ENCODE peak calls at places on chromosomes 4 and X, in seven cellular contexts. H is H9, A is mesenchymal stem cell, L is neuronal stem cell, Y is mesendoderm, U is trophoblast cell, C is H1. F is an unnamed sample.

GRCh38 chrX:25597561-25597960 is 540.6 kb upstream of the MAGEB18 start:
- DNase-seq in H (no peak), A (no peak), L (no peak), Y (no peak), U (no peak), C (no peak), F (no peak)

GRCh38 chr4:167129146-167129545 is 105.1 kb downstream of the SPOCK3 start:
- DNase-seq in H (no peak), A (no peak), L (no peak), Y (no peak), U (no peak), C (no peak), F (no peak)

GRCh38 chr4:172952052-172952451 is 216.6 kb upstream of the GALNT7 start:
- DNase-seq in H (peak; percentile 40), A (no peak), L (no peak), Y (peak; percentile 33), U (peak; percentile 81), C (no peak), F (no peak)

GRCh38 chr4:24924309-24924781 is 11.5 kb upstream of the CCDC149 start:
- DNase-seq in H (no peak), A (peak; percentile 78), L (no peak), Y (no peak), U (peak; percentile 58), C (no peak), F (peak; percentile 97)

GRCh38 chrX:45300638-45301037 is 100.0 kb upstream of the DIPK2B start:
- DNase-seq in H (no peak), A (no peak), L (no peak), Y (peak; percentile 56), U (no peak), C (no peak), F (no peak)

GRCh38 chr4:153115322-153116100 is 88.7 kb upstream of the TRIM2 start:
- DNase-seq in H (no peak), A (peak; percentile 84), L (no peak), Y (no peak), U (peak; percentile 58), C (no peak), F (peak; percentile 77)

GRCh38 chr4:97720869-97721432 is 422.3 kb downstream of the STPG2 start:
- DNase-seq in H (no peak), A (peak; percentile 9), L (no peak), Y (peak; percentile 35), U (peak; percentile 45), C (no peak), F (no peak)

GRCh38 chr4:185773419-185773818 is 38.6 kb downstream of the SORBS2 start:
- DNase-seq in H (peak; percentile 43), A (no peak), L (no peak), Y (peak; percentile 37), U (no peak), C (no peak), F (no peak)

GRCh38 chrX:63658920-63659319 is 126.1 kb downstream of the ARHGEF9 start:
- DNase-seq in H (no peak), A (peak; percentile 7), L (no peak), Y (no peak), U (no peak), C (no peak), F (no peak)

GRCh38 chr4:1200425-1201035 is 28.1 kb upstream of the SPON2 start:
- DNase-seq in H (peak; percentile 22), A (peak; percentile 97), L (no peak), Y (peak; percentile 24), U (no peak), C (no peak), F (peak; percentile 95)

GRCh38 chrX:152897216-152898144 is at the start of gene ZNF185:
- DNase-seq in H (peak; percentile 90), A (no peak), L (peak; percentile 42), Y (peak; percentile 92), U (peak; percentile 52), C (peak; percentile 81), F (no peak)

GRCh38 chrX:5031792-5032191 is 1196.9 kb downstream of the NLGN4X start:
- DNase-seq in H (no peak), A (no peak), L (no peak), Y (no peak), U (no peak), C (no peak), F (no peak)

GRCh38 chrX:13130776-13131175 is 86.4 kb upstream of the FAM9C start:
- DNase-seq in H (no peak), A (no peak), L (no peak), Y (no peak), U (no peak), C (no peak), F (peak; percentile 8)

GRCh38 chr4:6506616-6507140 is 34.3 kb upstream of the PPP2R2C start:
- DNase-seq in H (no peak), A (no peak), L (no peak), Y (no peak), U (no peak), C (no peak), F (no peak)

GRCh38 chr4:138263438-138263837 is 21.3 kb upstream of the SLC7A11 start:
- DNase-seq in H (no peak), A (peak; percentile 18), L (no peak), Y (no peak), U (no peak), C (no peak), F (peak; percentile 36)

GRCh38 chrX:143429831-143430230 is 87.4 kb downstream of the SPANXN3 start:
- DNase-seq in H (no peak), A (no peak), L (no peak), Y (no peak), U (no peak), C (no peak), F (no peak)

GRCh38 chr4:175504316-175504715 is 307.7 kb downstream of the GPM6A start:
- DNase-seq in H (no peak), A (no peak), L (no peak), Y (no peak), U (peak; percentile 68), C (no peak), F (peak; percentile 2)

GRCh38 chr4:164700471-164700870 is 53.5 kb upstream of the SMIM31 start:
- DNase-seq in H (peak; percentile 75), A (no peak), L (peak; percentile 37), Y (peak; percentile 75), U (peak; percentile 11), C (peak; percentile 81), F (no peak)

GRCh38 chr4:24978291-24979072 is 52.3 kb downstream of the LGI2 start:
- DNase-seq in H (peak; percentile 5), A (no peak), L (no peak), Y (no peak), U (no peak), C (no peak), F (no peak)

GRCh38 chrX:139554367-139554766 is 23.8 kb downstream of the F9 start:
- DNase-seq in H (no peak), A (no peak), L (no peak), Y (no peak), U (no peak), C (no peak), F (no peak)

GRCh38 chr4:33616121-33616520 is 2628.2 kb downstream of the ARAP2 start:
- DNase-seq in H (no peak), A (no peak), L (no peak), Y (no peak), U (no peak), C (no peak), F (no peak)

GRCh38 chrX:142249721-142250120 is 44.6 kb upstream of the MAGEC2 start:
- DNase-seq in H (no peak), A (no peak), L (no peak), Y (no peak), U (no peak), C (no peak), F (no peak)

GRCh38 chr4:141247430-141247780 is 26.7 kb downstream of the ZNF330 start:
- DNase-seq in H (no peak), A (no peak), L (no peak), Y (no peak), U (no peak), C (no peak), F (no peak)

GRCh38 chr4:101037938-101038413 is 309.4 kb downstream of the PPP3CA start:
- DNase-seq in H (no peak), A (no peak), L (no peak), Y (no peak), U (peak; percentile 13), C (no peak), F (peak; percentile 13)

GRCh38 chrX:149021164-149021563 is 483.9 kb downstream of the IDS start:
- DNase-seq in H (no peak), A (no peak), L (no peak), Y (no peak), U (no peak), C (no peak), F (no peak)
- H3K4ac ChIP-seq in H (no peak overlapping the region), A (no peak overlapping the region), L (no peak overlapping the region), Y (no peak overlapping the region), U (no peak overlapping the region), C (no peak overlapping the region), F (no peak overlapping the region)

DNA sequence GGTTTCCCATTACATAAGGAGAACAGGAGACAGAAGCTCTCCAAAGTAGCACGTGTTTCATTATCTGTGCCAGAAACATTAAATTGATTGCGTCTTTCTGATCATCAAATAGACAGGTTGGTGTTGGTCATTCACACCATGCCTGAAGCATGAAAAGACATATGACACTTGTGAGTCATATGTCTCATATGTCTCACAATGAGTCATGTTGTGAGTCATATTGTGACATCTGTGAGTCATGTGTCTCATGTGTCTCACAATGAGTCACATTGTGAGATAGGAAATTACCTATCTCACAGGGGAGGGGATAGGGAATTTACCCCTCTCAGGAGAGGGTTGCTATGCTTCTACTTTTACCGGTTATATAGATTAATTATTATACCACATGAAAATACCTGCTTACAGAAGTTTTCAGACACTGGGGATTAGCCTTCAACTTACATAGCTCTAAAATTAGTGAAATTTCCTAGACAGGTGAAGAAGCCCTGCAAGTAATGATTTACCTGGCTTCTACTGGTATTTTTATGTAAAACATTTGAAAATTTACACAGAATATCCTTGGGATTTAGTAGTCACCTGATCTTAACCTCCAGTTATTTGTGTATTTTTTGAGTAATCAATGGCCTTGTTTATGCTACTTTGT is 80.8 kb downstream of the NPFFR2 start:
- DNase-seq in H (no peak), A (peak; percentile 94), L (no peak), Y (peak; percentile 91), U (peak; percentile 96), C (no peak), F (peak; percentile 76)
- H3K4ac ChIP-seq in H (no peak overlapping the region), A (no peak overlapping the region), L (no peak overlapping the region), Y (no peak overlapping the region), U (no peak overlapping the region), C (no peak overlapping the region), F (no peak overlapping the region)

DNA sequence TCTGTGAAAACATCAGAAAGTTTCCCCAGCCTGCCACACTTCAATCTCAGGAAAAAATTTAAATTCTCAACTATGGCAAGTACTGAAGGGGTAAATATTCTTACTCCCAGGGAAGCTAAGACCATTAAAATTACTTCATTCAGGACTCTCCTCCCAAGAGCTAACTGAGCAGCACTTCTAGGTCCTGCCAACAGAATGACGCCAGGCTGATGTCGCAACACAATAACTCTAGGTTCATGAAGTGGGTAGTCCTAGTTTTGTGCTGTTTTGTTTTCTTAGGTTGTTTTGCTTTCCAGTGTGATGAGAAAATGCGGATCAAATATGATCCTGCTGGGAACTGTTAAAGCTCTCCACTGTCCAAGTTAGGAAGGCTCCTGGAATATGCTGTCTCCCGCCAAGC is 180.0 kb downstream of the NKX6-1 start:
- DNase-seq in H (no peak), A (no peak), L (no peak), Y (no peak), U (peak; percentile 33), C (no peak), F (peak; percentile 1)
- H3K4ac ChIP-seq in H (no peak overlapping the region), A (no peak overlapping the region), L (no peak overlapping the region), Y (no peak overlapping the region), U (no peak overlapping the region), C (no peak overlapping the region), F (no peak overlapping the region)

DNA sequence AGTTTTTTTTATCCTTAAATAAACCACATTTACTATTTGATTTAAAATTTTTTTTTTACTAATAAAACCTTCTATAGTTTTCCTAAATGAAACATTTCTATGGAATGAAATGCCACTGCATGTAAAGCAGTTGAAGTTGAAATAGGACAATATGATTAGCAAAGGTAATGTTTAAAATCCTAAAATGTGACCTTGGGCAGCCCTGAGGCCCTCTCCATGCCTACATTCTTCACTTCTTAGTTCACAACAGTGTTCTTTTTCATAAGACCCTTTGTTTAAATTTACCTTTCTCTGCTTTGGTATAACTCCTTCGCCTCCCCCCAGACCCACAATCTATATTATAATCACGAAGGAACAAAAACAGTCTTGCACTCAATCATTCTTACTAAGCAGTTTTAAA is 124.4 kb upstream of the NAP1L5 start:
- DNase-seq in H (no peak), A (no peak), L (no peak), Y (no peak), U (peak; percentile 19), C (no peak), F (no peak)
- H3K4ac ChIP-seq in H (no peak overlapping the region), A (no peak overlapping the region), L (no peak overlapping the region), Y (no peak overlapping the region), U (no peak overlapping the region), C (no peak overlapping the region), F (peak overlapping the region; percentile 41)

F was measured in IMR-90.